ENCODE peak calls at places on chromosomes 1 and 21, in eight cellular contexts. One of them, this sample, is unnamed.

GRCh38 chr1:184296466-184297243 is 90.2 kb upstream of the C1orf21 start:
- DNase-seq in CD8-positive, alpha-beta T cell: no peak
- DNase-seq in cardiac muscle cell: peak
- DNase-seq in stomach: peak
- DNase-seq in brain microvascular endothelial cell: peak
- DNase-seq in tibial artery: peak
- DNase-seq in A549: no peak
- DNase-seq in neural progenitor cell: no peak
- DNase-seq in this sample: peak

GRCh38 chr1:55385402-55386018 is 170.3 kb upstream of the USP24 start:
- DNase-seq in cardiac muscle cell: no peak
- DNase-seq in brain microvascular endothelial cell: no peak
- DNase-seq in tibial artery: no peak
- DNase-seq in neural progenitor cell: no peak
- DNase-seq in stomach: no peak
- DNase-seq in CD8-positive, alpha-beta T cell: no peak
- DNase-seq in A549: no peak
- DNase-seq in this sample: no peak

GRCh38 chr1:241695454-241696171 is 43.5 kb downstream of the WDR64 start:
- DNase-seq in brain microvascular endothelial cell: no peak
- DNase-seq in CD8-positive, alpha-beta T cell: no peak
- DNase-seq in neural progenitor cell: no peak
- DNase-seq in stomach: no peak
- DNase-seq in tibial artery: no peak
- DNase-seq in cardiac muscle cell: no peak
- DNase-seq in A549: no peak
- DNase-seq in this sample: no peak

GRCh38 chr1:40307186-40307585 is 9.9 kb downstream of the COL9A2 start:
- DNase-seq in cardiac muscle cell: no peak
- DNase-seq in A549: no peak
- DNase-seq in stomach: no peak
- DNase-seq in CD8-positive, alpha-beta T cell: no peak
- DNase-seq in neural progenitor cell: no peak
- DNase-seq in tibial artery: no peak
- DNase-seq in brain microvascular endothelial cell: no peak
- DNase-seq in this sample: no peak

GRCh38 chr1:10045480-10046355 is 13.0 kb downstream of the UBE4B start:
- DNase-seq in cardiac muscle cell: peak
- DNase-seq in A549: no peak
- DNase-seq in stomach: peak
- DNase-seq in neural progenitor cell: no peak
- DNase-seq in CD8-positive, alpha-beta T cell: no peak
- DNase-seq in brain microvascular endothelial cell: peak
- DNase-seq in tibial artery: peak
- DNase-seq in this sample: no peak

GRCh38 chr1:212353181-212353580 is 61.5 kb downstream of the PACC1 start:
- DNase-seq in tibial artery: no peak
- DNase-seq in neural progenitor cell: no peak
- DNase-seq in stomach: no peak
- DNase-seq in A549: no peak
- DNase-seq in cardiac muscle cell: no peak
- DNase-seq in brain microvascular endothelial cell: no peak
- DNase-seq in CD8-positive, alpha-beta T cell: no peak
- DNase-seq in this sample: no peak

GRCh38 chr1:8376358-8376840 is 58.5 kb downstream of the SLC45A1 start:
- DNase-seq in cardiac muscle cell: no peak
- DNase-seq in CD8-positive, alpha-beta T cell: no peak
- DNase-seq in neural progenitor cell: no peak
- DNase-seq in stomach: no peak
- DNase-seq in brain microvascular endothelial cell: no peak
- DNase-seq in A549: no peak
- DNase-seq in tibial artery: no peak
- DNase-seq in this sample: no peak

GRCh38 chr1:206967096-206967851 is 3.0 kb downstream of the FCAMR start:
- DNase-seq in tibial artery: no peak
- DNase-seq in stomach: no peak
- DNase-seq in neural progenitor cell: no peak
- DNase-seq in cardiac muscle cell: peak
- DNase-seq in CD8-positive, alpha-beta T cell: no peak
- DNase-seq in A549: no peak
- DNase-seq in brain microvascular endothelial cell: no peak
- DNase-seq in this sample: no peak

GRCh38 chr1:205672929-205673328 is 7.4 kb downstream of the SLC45A3 start:
- DNase-seq in stomach: no peak
- DNase-seq in cardiac muscle cell: no peak
- DNase-seq in CD8-positive, alpha-beta T cell: no peak
- DNase-seq in A549: no peak
- DNase-seq in neural progenitor cell: no peak
- DNase-seq in brain microvascular endothelial cell: no peak
- DNase-seq in tibial artery: no peak
- DNase-seq in this sample: no peak

GRCh38 chr1:147509786-147510360 is 31.4 kb upstream of the BCL9 start:
- DNase-seq in stomach: no peak
- DNase-seq in A549: no peak
- DNase-seq in CD8-positive, alpha-beta T cell: no peak
- DNase-seq in neural progenitor cell: no peak
- DNase-seq in brain microvascular endothelial cell: no peak
- DNase-seq in tibial artery: no peak
- DNase-seq in cardiac muscle cell: peak
- DNase-seq in this sample: no peak

GRCh38 chr1:183092350-183092749 is 69.1 kb downstream of the LAMC1 start:
- DNase-seq in neural progenitor cell: no peak
- DNase-seq in stomach: no peak
- DNase-seq in tibial artery: no peak
- DNase-seq in A549: no peak
- DNase-seq in CD8-positive, alpha-beta T cell: no peak
- DNase-seq in brain microvascular endothelial cell: no peak
- DNase-seq in cardiac muscle cell: no peak
- DNase-seq in this sample: no peak

GRCh38 chr1:156740679-156741612 is at the start of gene MRPL24:
- DNase-seq in brain microvascular endothelial cell: peak
- DNase-seq in A549: peak
- DNase-seq in neural progenitor cell: peak
- DNase-seq in cardiac muscle cell: peak
- DNase-seq in CD8-positive, alpha-beta T cell: peak
- DNase-seq in stomach: peak
- DNase-seq in tibial artery: peak
- DNase-seq in this sample: peak

GRCh38 chr21:38807987-38808386 is 2.3 kb downstream of the ETS2 start:
- DNase-seq in neural progenitor cell: peak
- DNase-seq in brain microvascular endothelial cell: no peak
- DNase-seq in CD8-positive, alpha-beta T cell: no peak
- DNase-seq in tibial artery: no peak
- DNase-seq in stomach: no peak
- DNase-seq in cardiac muscle cell: no peak
- DNase-seq in A549: no peak
- DNase-seq in this sample: no peak

GRCh38 chr1:177770096-177770495 is 199.8 kb downstream of the SEC16B start:
- DNase-seq in stomach: no peak
- DNase-seq in neural progenitor cell: no peak
- DNase-seq in A549: no peak
- DNase-seq in cardiac muscle cell: no peak
- DNase-seq in brain microvascular endothelial cell: no peak
- DNase-seq in tibial artery: no peak
- DNase-seq in CD8-positive, alpha-beta T cell: no peak
- DNase-seq in this sample: no peak

GRCh38 chr21:42669069-42669468 is 15.6 kb downstream of the PDE9A start:
- DNase-seq in neural progenitor cell: no peak
- DNase-seq in stomach: no peak
- DNase-seq in tibial artery: no peak
- DNase-seq in CD8-positive, alpha-beta T cell: no peak
- DNase-seq in brain microvascular endothelial cell: no peak
- DNase-seq in cardiac muscle cell: peak
- DNase-seq in A549: no peak
- DNase-seq in this sample: peak

GRCh38 chr1:1420654-1421134 is 382 bp downstream of the ANKRD65 start:
- DNase-seq in stomach: no peak
- DNase-seq in neural progenitor cell: no peak
- DNase-seq in cardiac muscle cell: no peak
- DNase-seq in brain microvascular endothelial cell: no peak
- DNase-seq in A549: no peak
- DNase-seq in CD8-positive, alpha-beta T cell: no peak
- DNase-seq in tibial artery: no peak
- DNase-seq in this sample: no peak

DNA sequence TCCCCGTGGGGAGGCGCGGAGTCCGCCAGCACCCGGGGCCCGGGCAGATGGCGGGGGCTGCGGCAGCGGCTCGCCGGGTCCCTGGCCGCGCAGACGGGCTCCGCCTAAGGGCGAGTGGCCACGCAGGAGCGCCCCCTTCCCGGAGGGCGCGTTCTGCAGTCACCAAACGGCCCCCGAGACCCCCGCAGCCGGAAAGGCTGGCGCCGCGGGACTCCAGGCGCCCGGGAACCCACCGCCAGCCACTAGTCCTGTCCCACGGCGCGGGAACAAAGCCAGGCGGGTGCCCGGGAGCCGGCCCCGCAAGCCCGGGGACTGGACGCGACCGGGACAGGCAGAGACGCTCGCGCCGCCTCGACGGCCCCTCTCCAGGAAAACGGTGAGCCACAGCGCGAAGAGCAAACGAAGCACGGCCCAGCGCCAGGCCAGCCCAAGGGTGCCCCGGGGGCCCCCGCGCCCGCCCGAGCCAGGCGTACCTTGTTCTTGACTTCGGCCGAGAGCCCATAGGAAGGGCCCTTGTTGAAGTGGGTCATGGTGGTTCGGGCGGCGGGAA is 470 bp downstream of the CNN3 start:
- DNase-seq in stomach: peak
- DNase-seq in tibial artery: peak
- DNase-seq in brain microvascular endothelial cell: no peak
- DNase-seq in A549: peak
- DNase-seq in cardiac muscle cell: peak
- DNase-seq in neural progenitor cell: peak
- DNase-seq in CD8-positive, alpha-beta T cell: peak
- DNase-seq in this sample: peak
- TF ChIP-seq CTCF in stomach: peak
- TF ChIP-seq CTCF in tibial artery: peak
- TF ChIP-seq CTCF in brain microvascular endothelial cell: peak
- TF ChIP-seq CTCF in A549: peak
- TF ChIP-seq CTCF in cardiac muscle cell: peak
- TF ChIP-seq CTCF in neural progenitor cell: peak
- TF ChIP-seq CTCF in CD8-positive, alpha-beta T cell: no peak
- TF ChIP-seq CTCF in this sample: peak

DNA sequence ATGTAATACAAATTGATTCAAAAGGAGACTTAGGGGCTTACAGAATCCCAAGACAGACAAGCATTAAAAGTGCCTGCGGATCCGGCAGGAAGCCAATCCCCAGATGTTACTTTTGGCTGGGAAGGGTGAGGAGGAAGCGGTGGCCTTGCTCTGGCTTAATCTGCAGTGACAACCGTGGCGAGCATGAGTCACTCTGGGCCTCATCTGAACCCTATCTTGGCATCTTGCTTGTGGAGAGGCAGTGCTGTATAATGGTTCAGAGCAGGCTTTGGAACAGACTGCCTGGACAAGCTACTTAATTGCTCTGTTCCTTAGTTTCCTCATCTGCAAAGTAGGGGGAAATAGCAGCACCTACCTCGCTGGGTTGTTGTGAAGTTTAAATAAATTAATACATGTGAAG is 74.1 kb downstream of the XCL2 start:
- DNase-seq in brain microvascular endothelial cell: peak
- DNase-seq in neural progenitor cell: no peak
- DNase-seq in cardiac muscle cell: peak
- DNase-seq in stomach: peak
- DNase-seq in CD8-positive, alpha-beta T cell: peak
- DNase-seq in tibial artery: peak
- DNase-seq in A549: no peak
- DNase-seq in this sample: no peak
- H3K27ac ChIP-seq in brain microvascular endothelial cell: no peak
- H3K27ac ChIP-seq in neural progenitor cell: no peak
- H3K27ac ChIP-seq in cardiac muscle cell: no peak
- H3K27ac ChIP-seq in stomach: no peak
- H3K27ac ChIP-seq in CD8-positive, alpha-beta T cell: no peak
- H3K27ac ChIP-seq in tibial artery: peak
- H3K27ac ChIP-seq in A549: no peak
- H3K27ac ChIP-seq in this sample: no peak

DNA sequence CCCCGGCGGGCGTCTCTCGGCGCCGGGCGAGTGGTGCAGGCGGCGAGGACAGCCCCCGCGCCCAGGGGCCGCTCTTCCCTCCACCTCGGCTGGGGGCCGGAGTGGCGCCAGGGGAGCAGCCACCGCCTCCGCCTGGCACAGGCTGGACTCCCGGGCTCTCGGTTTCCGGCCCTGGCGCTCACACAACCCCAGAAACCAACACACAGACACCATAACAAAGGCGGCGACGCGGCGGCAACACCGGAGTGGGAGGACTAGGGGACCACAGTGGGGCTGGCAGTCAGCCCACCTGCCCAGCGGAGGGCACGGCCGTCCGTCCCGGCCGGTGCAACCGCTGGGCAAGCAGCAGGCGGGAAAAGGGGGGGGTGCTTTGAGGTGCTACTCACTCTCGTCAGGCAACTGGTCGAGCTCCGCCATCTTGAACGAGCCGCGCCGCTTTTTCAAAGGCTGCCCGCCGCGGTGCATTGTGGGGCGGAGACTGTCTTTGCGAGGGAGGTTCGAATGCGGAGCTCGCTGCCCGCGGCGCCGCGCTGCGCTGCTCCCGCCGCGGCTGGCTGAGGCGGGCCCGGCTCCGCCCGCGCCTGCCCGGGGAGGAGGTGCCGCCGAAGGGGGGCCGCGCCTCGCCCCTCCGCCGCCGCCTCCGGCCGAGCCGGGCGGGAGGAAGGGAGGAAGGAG is at the start of gene LIN9:
- DNase-seq in A549: peak
- DNase-seq in brain microvascular endothelial cell: peak
- DNase-seq in neural progenitor cell: peak
- DNase-seq in tibial artery: peak
- DNase-seq in cardiac muscle cell: peak
- DNase-seq in stomach: peak
- DNase-seq in CD8-positive, alpha-beta T cell: peak
- DNase-seq in this sample: peak
- TF ChIP-seq CTCF in A549: no peak
- TF ChIP-seq CTCF in brain microvascular endothelial cell: peak
- TF ChIP-seq CTCF in neural progenitor cell: no peak
- TF ChIP-seq CTCF in tibial artery: no peak
- TF ChIP-seq CTCF in cardiac muscle cell: peak
- TF ChIP-seq CTCF in stomach: no peak
- TF ChIP-seq CTCF in CD8-positive, alpha-beta T cell: no peak
- TF ChIP-seq CTCF in this sample: no peak

DNA sequence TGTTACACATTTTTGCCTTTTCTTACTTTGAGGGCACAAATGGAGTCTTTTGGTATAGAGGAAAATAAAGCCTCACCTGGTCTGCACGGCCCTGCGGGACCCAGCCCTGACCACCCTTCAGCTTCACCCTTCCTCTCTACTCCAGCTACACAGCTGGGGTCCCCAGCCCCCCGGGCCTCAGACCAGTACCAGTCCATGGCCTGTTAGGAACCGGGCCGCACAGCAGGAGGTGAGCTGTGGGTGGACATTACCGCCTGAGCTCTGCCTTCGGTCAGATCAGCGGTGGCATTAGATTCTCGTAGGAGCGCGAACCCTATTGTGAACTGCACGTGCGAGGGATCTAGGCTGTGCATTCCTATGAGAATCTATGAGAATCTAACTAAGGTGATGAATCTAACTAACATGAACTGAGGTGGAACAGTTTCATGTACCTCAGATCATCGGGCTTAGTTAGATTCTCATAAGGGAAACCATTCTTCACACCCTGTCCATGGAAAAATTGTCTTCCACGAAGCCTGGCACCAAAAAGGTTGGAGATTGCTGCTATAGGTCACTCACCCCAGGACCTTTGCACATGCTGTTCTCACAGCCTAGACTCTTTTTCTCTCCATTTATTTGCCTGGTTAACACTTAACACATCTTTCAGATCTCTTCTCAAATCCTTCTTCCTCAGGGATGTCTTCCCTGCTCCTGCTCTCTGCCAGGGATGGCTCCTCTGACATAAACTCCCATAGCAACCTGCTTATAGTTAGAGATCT is 37.5 kb upstream of the ECE1 start:
- DNase-seq in tibial artery: no peak
- DNase-seq in CD8-positive, alpha-beta T cell: no peak
- DNase-seq in stomach: no peak
- DNase-seq in neural progenitor cell: no peak
- DNase-seq in cardiac muscle cell: no peak
- DNase-seq in A549: no peak
- DNase-seq in brain microvascular endothelial cell: no peak
- DNase-seq in this sample: no peak
- H3K27ac ChIP-seq in tibial artery: peak
- H3K27ac ChIP-seq in CD8-positive, alpha-beta T cell: no peak
- H3K27ac ChIP-seq in stomach: peak
- H3K27ac ChIP-seq in neural progenitor cell: no peak
- H3K27ac ChIP-seq in cardiac muscle cell: peak
- H3K27ac ChIP-seq in A549: peak
- H3K27ac ChIP-seq in brain microvascular endothelial cell: no peak
- H3K27ac ChIP-seq in this sample: no peak